ENCODE peak calls at places on chromosomes 12 and 14, in nine cellular contexts. D, X, S, N, K, J, H, V and M are unnamed samples.
A peak's percentile ranks its signal among the peaks of the same experiment; 100 is the strongest.

GRCh38 chr12:122471324-122472226 is 29.2 kb downstream of the ZCCHC8 start:
- DNase-seq in S (peak; percentile 79), V (peak; percentile 93), N (no peak), D (no peak), X (peak; percentile 30), H (peak; percentile 82), K (peak; percentile 82), J (peak; percentile 87), M (no peak)

GRCh38 chr14:101707863-101708620 is 53.5 kb upstream of the PPP2R5C start:
- DNase-seq in S (no peak), K (no peak), V (no peak), N (no peak), X (no peak), H (no peak), D (no peak), J (no peak), M (no peak)

GRCh38 chr12:87820524-87821194 is 208.5 kb downstream of the C12orf50 start:
- DNase-seq in X (no peak), D (no peak), K (peak; percentile 18), J (peak; percentile 44), N (no peak), V (peak; percentile 65), H (peak; percentile 29), S (no peak), M (peak; percentile 40)

GRCh38 chr14:89277229-89277628 is 139.8 kb downstream of the FOXN3 start:
- DNase-seq in D (no peak), V (no peak), N (no peak), S (no peak), J (no peak), K (no peak), H (no peak), X (no peak), M (no peak)

GRCh38 chr12:53495903-53496751 is 3.1 kb downstream of the MAP3K12 start:
- DNase-seq in V (peak; percentile 67), X (peak; percentile 49), D (peak; percentile 61), S (peak; percentile 76), K (peak; percentile 90), J (peak; percentile 88), N (peak; percentile 76), H (peak; percentile 93), M (peak; percentile 70)

GRCh38 chr12:72010365-72010764 is 71.7 kb downstream of the TPH2 start:
- DNase-seq in H (no peak), J (no peak), N (no peak), S (peak; percentile 53), V (peak; percentile 0), K (no peak), D (no peak), X (no peak), M (no peak)

GRCh38 chr12:65925626-65926025 is 101.3 kb downstream of the HMGA2 start:
- DNase-seq in D (no peak), V (no peak), J (no peak), N (no peak), X (no peak), S (no peak), H (no peak), K (no peak), M (no peak)

GRCh38 chr12:52398176-52398575 is 8.0 kb downstream of the KRT82 start:
- DNase-seq in D (no peak), H (no peak), X (no peak), J (no peak), V (no peak), N (no peak), S (no peak), K (no peak), M (no peak)

GRCh38 chr12:57219993-57220728 is 3.6 kb downstream of the NXPH4 start:
- DNase-seq in V (no peak), X (no peak), J (no peak), D (no peak), K (no peak), H (no peak), S (no peak), N (no peak), M (no peak)

GRCh38 chr12:57218030-57218853 is 1.6 kb downstream of the NXPH4 start:
- DNase-seq in N (no peak), H (peak; percentile 80), S (no peak), X (no peak), V (no peak), J (peak; percentile 32), D (no peak), K (no peak), M (no peak)

GRCh38 chr12:57221169-57221917 is 4.7 kb downstream of the NXPH4 start:
- DNase-seq in V (no peak), H (no peak), K (no peak), J (no peak), D (no peak), N (no peak), X (no peak), S (no peak), M (no peak)

GRCh38 chr12:57220770-57221168 is 4.2 kb downstream of the NXPH4 start:
- DNase-seq in V (no peak), J (no peak), N (no peak), H (no peak), K (no peak), S (no peak), D (no peak), X (no peak), M (no peak)

DNA sequence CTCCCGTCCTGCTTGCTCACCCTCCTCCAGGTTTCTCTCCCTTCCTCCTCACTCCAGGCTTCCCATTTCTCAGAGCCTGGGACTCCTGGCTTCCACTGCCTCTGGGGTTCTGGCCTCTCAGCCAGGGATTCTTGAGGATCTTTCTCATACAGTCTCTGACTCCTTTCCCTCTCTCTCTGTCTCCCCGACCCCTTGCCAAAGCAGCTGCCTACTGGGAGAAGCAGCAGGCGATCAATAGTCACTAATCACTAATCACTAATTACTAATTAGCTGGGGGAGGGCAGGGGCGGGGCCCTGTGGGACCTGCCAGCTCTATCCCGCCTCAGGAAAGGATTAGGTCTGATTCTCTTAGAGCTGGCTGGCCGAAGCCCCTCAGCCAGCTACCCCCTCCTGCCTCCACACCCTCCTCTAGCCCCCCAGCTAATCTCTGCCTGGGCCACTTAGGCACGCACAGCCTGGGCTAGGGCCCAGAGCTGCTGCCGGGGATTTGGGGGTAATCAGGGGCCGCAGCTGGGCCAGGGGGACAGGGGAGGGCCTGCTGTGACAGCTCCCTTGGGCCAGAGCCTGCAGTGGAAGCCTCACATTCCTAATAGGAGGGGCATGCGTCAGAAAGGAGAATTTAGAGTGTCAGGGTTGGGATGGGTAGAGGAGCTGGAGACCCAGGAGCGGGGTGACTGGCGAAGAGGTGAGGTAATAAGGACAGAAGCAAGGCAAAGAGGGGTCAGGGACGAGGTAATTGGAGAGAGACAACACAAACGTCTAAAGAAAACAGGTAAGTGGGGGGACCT is 2.8 kb downstream of the NXPH4 start:
- DNase-seq in H (peak; percentile 31), K (no peak), J (no peak), N (no peak), D (no peak), S (no peak), V (no peak), X (no peak), M (no peak)
- H3K4me3 ChIP-seq in H (no peak overlapping the region), K (no peak overlapping the region), J (no peak overlapping the region), N (no peak overlapping the region), D (no peak overlapping the region), S (no peak overlapping the region), V (no peak overlapping the region), X (no peak overlapping the region), M (no peak overlapping the region)

GRCh38 chr12:62227091-62227490 is 33.1 kb upstream of the USP15 start:
- DNase-seq in H (no peak), K (no peak), N (no peak), S (no peak), V (no peak), X (no peak), J (no peak), D (no peak), M (no peak)

GRCh38 chr12:62221107-62221506 is 39.1 kb upstream of the USP15 start:
- DNase-seq in K (no peak), H (no peak), S (no peak), D (no peak), N (no peak), X (no peak), J (no peak), V (no peak), M (no peak)

DNA sequence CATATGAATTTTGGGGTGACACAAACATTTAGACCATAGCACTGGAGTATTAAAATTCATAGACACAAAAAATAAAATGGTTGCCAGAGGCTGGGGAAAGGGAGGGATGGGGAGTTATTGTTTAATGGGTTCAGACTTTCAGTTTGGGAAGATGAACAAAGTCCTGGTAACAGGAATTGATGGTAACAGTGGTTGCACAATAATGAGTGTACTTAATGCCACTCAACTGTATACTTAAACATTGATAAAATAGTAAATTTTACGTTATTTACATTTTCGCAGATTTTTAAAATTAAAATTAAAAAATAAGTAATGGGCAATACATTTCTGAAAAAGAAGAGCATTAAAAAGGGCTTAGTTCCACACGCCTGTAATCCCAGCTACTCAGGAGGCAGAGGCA is 35.6 kb upstream of the USP15 start:
- DNase-seq in J (no peak), D (no peak), K (no peak), V (no peak), N (no peak), S (no peak), X (no peak), H (no peak), M (no peak)
- H3K4me3 ChIP-seq in J (no peak overlapping the region), D (no peak overlapping the region), K (no peak overlapping the region), V (no peak overlapping the region), N (no peak overlapping the region), S (no peak overlapping the region), X (no peak overlapping the region), H (no peak overlapping the region), M (no peak overlapping the region)

GRCh38 chr14:56121786-56122185 is 3.6 kb downstream of the PELI2 start:
- DNase-seq in K (no peak), V (peak; percentile 46), H (peak; percentile 55), S (no peak), D (no peak), X (no peak), J (peak; percentile 74), N (no peak), M (peak; percentile 59)

GRCh38 chr14:56118611-56119181 is 485 bp downstream of the PELI2 start:
- DNase-seq in S (peak; percentile 25), K (no peak), J (no peak), V (peak; percentile 58), N (peak; percentile 73), D (peak; percentile 26), X (no peak), H (no peak), M (no peak)

GRCh38 chr14:56119221-56119967 is 1.2 kb downstream of the PELI2 start:
- DNase-seq in N (peak; percentile 74), J (peak; percentile 35), V (peak; percentile 70), H (peak; percentile 68), X (peak; percentile 39), D (peak; percentile 37), S (peak; percentile 38), K (peak; percentile 53), M (no peak)

GRCh38 chr14:56122306-56122705 is 4.1 kb downstream of the PELI2 start:
- DNase-seq in S (peak; percentile 54), X (no peak), K (no peak), N (no peak), D (no peak), H (peak; percentile 73), J (no peak), V (peak; percentile 50), M (no peak)

GRCh38 chr14:56120091-56120632 is 2.0 kb downstream of the PELI2 start:
- DNase-seq in S (peak; percentile 54), D (no peak), N (no peak), K (peak; percentile 52), V (peak; percentile 59), X (no peak), H (peak; percentile 47), J (peak; percentile 70), M (no peak)
- H3K4me3 ChIP-seq in S (peak overlapping the region; percentile 82), D (no peak overlapping the region), N (peak overlapping the region; percentile 54), K (peak overlapping the region; percentile 85), V (peak overlapping the region; percentile 93), X (no peak overlapping the region), H (peak overlapping the region; percentile 64), J (peak overlapping the region; percentile 81), M (peak overlapping the region; percentile 72)

DNA sequence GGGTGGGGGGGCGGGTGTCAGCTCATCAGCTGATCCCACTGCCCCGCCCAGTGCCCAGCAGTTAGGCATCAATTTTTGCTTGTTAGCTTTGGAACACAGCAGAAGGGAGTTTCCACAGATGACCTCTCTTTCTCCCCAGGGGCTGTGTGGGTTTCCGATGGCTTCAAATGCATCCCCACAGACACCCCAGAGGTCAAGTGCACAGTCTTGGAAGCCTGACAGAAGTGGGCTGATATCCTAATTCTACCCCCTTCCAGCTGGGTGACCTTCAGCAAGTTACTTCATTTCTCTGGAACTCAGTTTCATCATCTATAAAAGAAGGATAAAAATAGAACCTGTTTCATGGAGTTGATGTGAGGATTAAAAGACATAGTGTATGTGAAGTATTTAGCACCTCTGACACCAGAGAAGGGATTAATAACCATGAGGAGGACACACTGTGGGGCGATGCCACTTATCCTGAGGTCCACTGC is 22.0 kb downstream of the TTC9 start:
- DNase-seq in X (no peak), D (peak; percentile 26), S (peak; percentile 13), J (peak; percentile 44), K (peak; percentile 40), V (peak; percentile 2), N (no peak), H (peak; percentile 51), M (no peak)
- H3K4me3 ChIP-seq in X (no peak overlapping the region), D (no peak overlapping the region), S (no peak overlapping the region), J (no peak overlapping the region), K (no peak overlapping the region), V (no peak overlapping the region), N (no peak overlapping the region), H (no peak overlapping the region), M (no peak overlapping the region)